ENCODE peak calls at places on chromosome 22, in seven cellular contexts. One of them, this sample, is unnamed.

GRCh38 chr22:26481694-26482093 is 1.9 kb downstream of the HPS4 start:
- DNase-seq in SK-N-SH: no peak
- DNase-seq in A549: no peak
- DNase-seq in GM23338: no peak
- DNase-seq in GM12878: no peak
- DNase-seq in K562: no peak
- DNase-seq in HCT116: no peak
- DNase-seq in this sample: no peak

GRCh38 chr22:26360169-26360885 is 68.7 kb upstream of the ASPHD2 start:
- DNase-seq in GM23338: peak
- DNase-seq in HCT116: peak
- DNase-seq in SK-N-SH: peak
- DNase-seq in A549: peak
- DNase-seq in GM12878: peak
- DNase-seq in K562: peak
- DNase-seq in this sample: peak

GRCh38 chr22:19877626-19878339 is 23.1 kb upstream of the GNB1L start:
- DNase-seq in K562: no peak
- DNase-seq in SK-N-SH: no peak
- DNase-seq in A549: no peak
- DNase-seq in HCT116: no peak
- DNase-seq in GM23338: no peak
- DNase-seq in GM12878: no peak
- DNase-seq in this sample: no peak

GRCh38 chr22:19663286-19663815 is 51.0 kb upstream of the SEPTIN5 start:
- DNase-seq in SK-N-SH: peak
- DNase-seq in HCT116: no peak
- DNase-seq in A549: no peak
- DNase-seq in GM23338: no peak
- DNase-seq in GM12878: no peak
- DNase-seq in K562: peak
- DNase-seq in this sample: no peak

GRCh38 chr22:25002241-25002985 is 49.9 kb downstream of the KIAA1671 start:
- DNase-seq in GM23338: no peak
- DNase-seq in K562: no peak
- DNase-seq in A549: no peak
- DNase-seq in SK-N-SH: no peak
- DNase-seq in HCT116: no peak
- DNase-seq in GM12878: no peak
- DNase-seq in this sample: no peak

GRCh38 chr22:19438286-19438685 is 5.9 kb downstream of the MRPL40 start:
- DNase-seq in GM23338: no peak
- DNase-seq in HCT116: no peak
- DNase-seq in A549: no peak
- DNase-seq in K562: no peak
- DNase-seq in GM12878: no peak
- DNase-seq in SK-N-SH: no peak
- DNase-seq in this sample: no peak

GRCh38 chr22:47197735-47198500 is 435.5 kb downstream of the TBC1D22A start:
- DNase-seq in GM12878: no peak
- DNase-seq in A549: no peak
- DNase-seq in HCT116: no peak
- DNase-seq in SK-N-SH: peak
- DNase-seq in GM23338: no peak
- DNase-seq in K562: no peak
- DNase-seq in this sample: no peak

GRCh38 chr22:36026741-36027140 is 1.9 kb downstream of the RBFOX2 start:
- DNase-seq in SK-N-SH: no peak
- DNase-seq in K562: no peak
- DNase-seq in A549: no peak
- DNase-seq in GM23338: peak
- DNase-seq in HCT116: no peak
- DNase-seq in GM12878: no peak
- DNase-seq in this sample: no peak

GRCh38 chr22:27857441-27857840 is 55.9 kb upstream of the MN1 start:
- DNase-seq in GM12878: no peak
- DNase-seq in SK-N-SH: no peak
- DNase-seq in GM23338: no peak
- DNase-seq in A549: no peak
- DNase-seq in K562: no peak
- DNase-seq in HCT116: no peak
- DNase-seq in this sample: no peak
- TF ChIP-seq REST in GM12878: no peak
- TF ChIP-seq REST in SK-N-SH: no peak
- TF ChIP-seq REST in GM23338: no peak
- TF ChIP-seq REST in A549: no peak
- TF ChIP-seq REST in K562: no peak
- TF ChIP-seq REST in HCT116: no peak
- TF ChIP-seq REST in this sample: no peak

GRCh38 chr22:30182365-30182764 is 64.2 kb downstream of the LIF start:
- DNase-seq in HCT116: no peak
- DNase-seq in K562: no peak
- DNase-seq in A549: no peak
- DNase-seq in GM23338: no peak
- DNase-seq in SK-N-SH: no peak
- DNase-seq in GM12878: no peak
- DNase-seq in this sample: no peak

GRCh38 chr22:30183271-30183670 is 63.3 kb downstream of the LIF start:
- DNase-seq in HCT116: no peak
- DNase-seq in GM12878: no peak
- DNase-seq in GM23338: no peak
- DNase-seq in A549: no peak
- DNase-seq in SK-N-SH: no peak
- DNase-seq in K562: no peak
- DNase-seq in this sample: no peak

GRCh38 chr22:30185129-30185528 is 61.4 kb downstream of the LIF start:
- DNase-seq in GM23338: no peak
- DNase-seq in K562: no peak
- DNase-seq in GM12878: no peak
- DNase-seq in SK-N-SH: no peak
- DNase-seq in HCT116: no peak
- DNase-seq in A549: no peak
- DNase-seq in this sample: no peak

GRCh38 chr22:30182833-30183232 is 63.7 kb downstream of the LIF start:
- DNase-seq in SK-N-SH: no peak
- DNase-seq in HCT116: no peak
- DNase-seq in GM23338: no peak
- DNase-seq in A549: no peak
- DNase-seq in K562: no peak
- DNase-seq in GM12878: no peak
- DNase-seq in this sample: no peak

DNA sequence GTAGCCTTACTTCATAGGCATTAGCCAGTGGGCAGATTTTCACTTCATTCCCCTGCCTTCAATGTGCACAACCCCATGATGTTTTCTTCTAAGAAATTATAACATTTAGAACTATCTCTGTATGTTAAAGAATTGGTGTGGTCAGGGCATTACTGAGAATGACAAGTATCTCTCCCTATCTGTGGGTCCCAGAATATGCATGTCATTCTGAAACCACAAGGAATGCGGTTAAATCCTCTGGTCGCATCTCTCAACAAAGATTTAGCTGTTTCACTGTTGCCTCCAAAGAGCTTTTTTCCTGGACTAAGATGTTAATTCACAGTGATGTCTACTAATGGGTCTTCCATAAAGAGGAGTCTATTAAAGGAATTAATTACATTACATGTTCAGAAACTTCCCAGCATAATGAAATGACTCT is 62.7 kb downstream of the LIF start:
- DNase-seq in HCT116: no peak
- DNase-seq in GM12878: no peak
- DNase-seq in GM23338: no peak
- DNase-seq in K562: peak
- DNase-seq in A549: no peak
- DNase-seq in SK-N-SH: no peak
- DNase-seq in this sample: no peak
- TF ChIP-seq REST in HCT116: no peak
- TF ChIP-seq REST in GM12878: no peak
- TF ChIP-seq REST in GM23338: no peak
- TF ChIP-seq REST in K562: no peak
- TF ChIP-seq REST in A549: no peak
- TF ChIP-seq REST in SK-N-SH: no peak
- TF ChIP-seq REST in this sample: no peak

GRCh38 chr22:50208939-50209892 is 8.4 kb downstream of the SELENOO start:
- DNase-seq in K562: no peak
- DNase-seq in A549: no peak
- DNase-seq in GM23338: no peak
- DNase-seq in GM12878: no peak
- DNase-seq in SK-N-SH: no peak
- DNase-seq in HCT116: no peak
- DNase-seq in this sample: no peak

GRCh38 chr22:50211147-50211546 is 10.3 kb downstream of the SELENOO start:
- DNase-seq in K562: no peak
- DNase-seq in GM12878: no peak
- DNase-seq in GM23338: no peak
- DNase-seq in HCT116: no peak
- DNase-seq in A549: no peak
- DNase-seq in SK-N-SH: no peak
- DNase-seq in this sample: no peak

GRCh38 chr22:50210378-50211139 is 9.7 kb downstream of the SELENOO start:
- DNase-seq in HCT116: no peak
- DNase-seq in GM23338: no peak
- DNase-seq in A549: no peak
- DNase-seq in SK-N-SH: no peak
- DNase-seq in K562: no peak
- DNase-seq in GM12878: no peak
- DNase-seq in this sample: no peak

GRCh38 chr22:50208430-50208938 is 7.7 kb downstream of the SELENOO start:
- DNase-seq in GM12878: no peak
- DNase-seq in HCT116: no peak
- DNase-seq in K562: no peak
- DNase-seq in GM23338: no peak
- DNase-seq in SK-N-SH: no peak
- DNase-seq in A549: no peak
- DNase-seq in this sample: no peak

GRCh38 chr22:50209893-50210292 is 9.1 kb downstream of the SELENOO start:
- DNase-seq in HCT116: no peak
- DNase-seq in A549: peak
- DNase-seq in K562: peak
- DNase-seq in SK-N-SH: peak
- DNase-seq in GM23338: peak
- DNase-seq in GM12878: no peak
- DNase-seq in this sample: no peak
- TF ChIP-seq REST in HCT116: no peak
- TF ChIP-seq REST in A549: no peak
- TF ChIP-seq REST in K562: no peak
- TF ChIP-seq REST in SK-N-SH: no peak
- TF ChIP-seq REST in GM23338: no peak
- TF ChIP-seq REST in GM12878: no peak
- TF ChIP-seq REST in this sample: no peak

DNA sequence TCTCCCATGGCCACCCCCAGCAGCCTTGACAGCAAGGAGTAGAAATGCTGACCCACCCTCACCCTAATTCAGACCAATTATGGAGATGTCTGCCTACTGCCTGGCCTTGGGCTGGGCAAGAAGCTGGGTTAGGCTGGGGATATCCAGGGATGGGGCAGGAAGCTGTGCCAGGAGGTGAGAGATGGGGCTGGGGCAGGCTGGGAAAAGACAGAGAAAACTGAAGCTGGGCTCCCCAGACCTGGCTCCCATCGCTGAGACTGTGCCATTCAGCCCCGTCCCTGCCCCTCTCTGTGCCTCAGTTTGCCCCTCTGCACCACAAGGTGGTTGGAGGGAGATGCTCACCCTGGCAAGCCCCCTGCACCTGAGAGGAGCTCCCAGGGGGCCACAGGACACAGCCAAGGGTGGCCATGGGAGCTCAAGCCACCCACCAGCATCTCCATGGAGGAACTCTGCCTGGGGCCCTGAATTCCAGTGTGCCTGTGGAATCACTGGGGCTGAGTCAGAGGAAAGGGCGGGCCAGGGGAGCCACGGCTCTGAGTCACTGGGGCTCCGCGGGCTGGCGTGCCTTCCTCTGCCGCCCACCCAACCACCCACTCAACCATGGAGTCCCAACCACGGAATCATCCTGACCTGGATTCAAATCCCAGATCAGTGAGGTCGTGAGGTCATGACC is 6.0 kb upstream of the CARD10 start:
- DNase-seq in K562: no peak
- DNase-seq in A549: peak
- DNase-seq in GM23338: no peak
- DNase-seq in GM12878: no peak
- DNase-seq in SK-N-SH: peak
- DNase-seq in HCT116: peak
- DNase-seq in this sample: no peak
- TF ChIP-seq REST in K562: no peak
- TF ChIP-seq REST in A549: no peak
- TF ChIP-seq REST in GM23338: no peak
- TF ChIP-seq REST in GM12878: no peak
- TF ChIP-seq REST in SK-N-SH: no peak
- TF ChIP-seq REST in HCT116: no peak
- TF ChIP-seq REST in this sample: no peak

GRCh38 chr22:45885171-45885840 is 91.7 kb downstream of the WNT7B start:
- DNase-seq in SK-N-SH: no peak
- DNase-seq in K562: no peak
- DNase-seq in A549: no peak
- DNase-seq in GM23338: no peak
- DNase-seq in HCT116: no peak
- DNase-seq in GM12878: no peak
- DNase-seq in this sample: no peak
- TF ChIP-seq REST in SK-N-SH: no peak
- TF ChIP-seq REST in K562: no peak
- TF ChIP-seq REST in A549: no peak
- TF ChIP-seq REST in GM23338: no peak
- TF ChIP-seq REST in HCT116: no peak
- TF ChIP-seq REST in GM12878: no peak
- TF ChIP-seq REST in this sample: no peak

DNA sequence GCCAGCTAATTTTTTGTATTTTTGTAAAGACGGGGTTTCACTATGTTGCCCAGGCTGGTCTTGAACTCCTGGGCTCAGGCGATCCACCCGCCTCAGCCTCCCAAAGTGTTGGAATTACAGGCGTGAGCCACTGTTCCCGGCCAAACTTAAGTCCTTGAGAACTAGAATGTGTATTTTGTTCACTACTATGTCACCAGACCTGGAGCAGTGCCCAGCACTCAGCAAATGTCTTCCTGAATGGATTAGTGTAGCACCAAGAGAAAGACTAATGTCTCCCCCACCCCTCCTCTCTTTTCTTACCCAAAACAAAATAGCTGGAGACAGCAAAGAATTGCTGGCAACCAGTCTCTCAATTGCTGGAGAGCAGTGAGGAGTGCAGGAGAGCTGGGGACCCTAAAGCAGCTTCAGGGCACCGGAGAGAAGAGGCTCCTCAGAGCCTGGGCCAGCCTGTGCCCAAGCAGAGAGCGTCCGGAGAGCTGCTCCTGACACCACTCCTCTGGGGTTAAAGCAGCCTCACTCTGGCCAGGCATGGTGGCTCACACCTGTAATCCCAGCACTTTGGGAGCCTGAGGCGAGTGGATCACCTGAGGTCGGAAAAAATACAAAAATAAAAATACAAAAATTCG is 14.9 kb downstream of the SLC25A18 start:
- DNase-seq in K562: no peak
- DNase-seq in HCT116: no peak
- DNase-seq in GM12878: no peak
- DNase-seq in GM23338: no peak
- DNase-seq in SK-N-SH: no peak
- DNase-seq in A549: no peak
- DNase-seq in this sample: no peak
- TF ChIP-seq REST in K562: no peak
- TF ChIP-seq REST in HCT116: no peak
- TF ChIP-seq REST in GM12878: no peak
- TF ChIP-seq REST in GM23338: no peak
- TF ChIP-seq REST in SK-N-SH: no peak
- TF ChIP-seq REST in A549: no peak
- TF ChIP-seq REST in this sample: no peak